ENCODE peak calls at places on chromosomes 6 and 20, in five cellular contexts. One of them, this sample, is unnamed.

GRCh38 chr6:51098801-51099200 is 280.1 kb downstream of the TFAP2B start:
- DNase-seq in A549: no peak
- DNase-seq in adrenal gland: no peak
- DNase-seq in right lobe of liver: no peak
- DNase-seq in suprapubic skin: no peak
- DNase-seq in this sample: no peak

GRCh38 chr6:84411060-84411629 is 183.7 kb upstream of the CEP162 start:
- DNase-seq in A549: no peak
- DNase-seq in adrenal gland: no peak
- DNase-seq in right lobe of liver: no peak
- DNase-seq in suprapubic skin: no peak
- DNase-seq in this sample: no peak

GRCh38 chr6:154154389-154154967 is 115.4 kb downstream of the OPRM1 start:
- DNase-seq in A549: no peak
- DNase-seq in adrenal gland: peak; percentile 59
- DNase-seq in right lobe of liver: no peak
- DNase-seq in suprapubic skin: peak; percentile 67
- DNase-seq in this sample: no peak

GRCh38 chr20:51945881-51946280 is 143.6 kb upstream of the SALL4 start:
- DNase-seq in A549: no peak
- DNase-seq in adrenal gland: no peak
- DNase-seq in right lobe of liver: no peak
- DNase-seq in suprapubic skin: no peak
- DNase-seq in this sample: no peak

GRCh38 chr20:29763821-29764511 is 1493.5 kb upstream of the DEFB115 start:
- DNase-seq in A549: no peak
- DNase-seq in adrenal gland: no peak
- DNase-seq in right lobe of liver: no peak
- DNase-seq in suprapubic skin: no peak
- DNase-seq in this sample: no peak

GRCh38 chr6:31712296-31712695 is 2.9 kb upstream of the LY6G6D start:
- DNase-seq in A549: peak; percentile 35
- DNase-seq in adrenal gland: no peak
- DNase-seq in right lobe of liver: no peak
- DNase-seq in suprapubic skin: no peak
- DNase-seq in this sample: no peak

GRCh38 chr6:157791461-157791860 is 31.6 kb upstream of the SNX9 start:
- DNase-seq in A549: no peak
- DNase-seq in adrenal gland: no peak
- DNase-seq in right lobe of liver: no peak
- DNase-seq in suprapubic skin: no peak
- DNase-seq in this sample: no peak

GRCh38 chr6:90466191-90466940 is 120.5 kb downstream of the MAP3K7 start:
- DNase-seq in A549: no peak
- DNase-seq in adrenal gland: no peak
- DNase-seq in right lobe of liver: no peak
- DNase-seq in suprapubic skin: no peak
- DNase-seq in this sample: no peak

GRCh38 chr6:125888989-125889656 is 67.4 kb upstream of the HINT3 start:
- DNase-seq in A549: no peak
- DNase-seq in adrenal gland: no peak
- DNase-seq in right lobe of liver: no peak
- DNase-seq in suprapubic skin: no peak
- DNase-seq in this sample: no peak

GRCh38 chr6:52536424-52536916 is 40.4 kb downstream of the TRAM2 start:
- DNase-seq in A549: no peak
- DNase-seq in adrenal gland: no peak
- DNase-seq in right lobe of liver: no peak
- DNase-seq in suprapubic skin: no peak
- DNase-seq in this sample: no peak
- H3K4me1 ChIP-seq in A549: peaks cover 35% of the 10 kb centered on the region
- H3K4me1 ChIP-seq in adrenal gland: peaks cover 6% of the 10 kb centered on the region
- H3K4me1 ChIP-seq in right lobe of liver: peaks cover 2% of the 10 kb centered on the region
- H3K4me1 ChIP-seq in suprapubic skin: peaks cover 40% of the 10 kb centered on the region
- H3K4me1 ChIP-seq in this sample: no peaks in the 10 kb centered on the region

GRCh38 chr6:86529635-86530034 is 407.7 kb upstream of the HTR1E start:
- DNase-seq in A549: no peak
- DNase-seq in adrenal gland: no peak
- DNase-seq in right lobe of liver: no peak
- DNase-seq in suprapubic skin: no peak
- DNase-seq in this sample: no peak

GRCh38 chr6:86537311-86537861 is 399.9 kb upstream of the HTR1E start:
- DNase-seq in A549: no peak
- DNase-seq in adrenal gland: no peak
- DNase-seq in right lobe of liver: no peak
- DNase-seq in suprapubic skin: no peak
- DNase-seq in this sample: no peak

GRCh38 chr6:86536121-86536520 is 401.2 kb upstream of the HTR1E start:
- DNase-seq in A549: no peak
- DNase-seq in adrenal gland: no peak
- DNase-seq in right lobe of liver: no peak
- DNase-seq in suprapubic skin: no peak
- DNase-seq in this sample: no peak

GRCh38 chr6:86535141-86535540 is 402.2 kb upstream of the HTR1E start:
- DNase-seq in A549: no peak
- DNase-seq in adrenal gland: no peak
- DNase-seq in right lobe of liver: no peak
- DNase-seq in suprapubic skin: no peak
- DNase-seq in this sample: no peak
- H3K9me3 ChIP-seq in A549: no peaks in the 10 kb centered on the region
- H3K9me3 ChIP-seq in adrenal gland: no peaks in the 10 kb centered on the region
- H3K9me3 ChIP-seq in right lobe of liver: no peaks in the 10 kb centered on the region
- H3K9me3 ChIP-seq in suprapubic skin: peaks cover 3% of the 10 kb centered on the region
- H3K9me3 ChIP-seq in this sample: no peaks in the 10 kb centered on the region

GRCh38 chr20:47727170-47727880 is 58.0 kb downstream of the SULF2 start:
- DNase-seq in A549: no peak
- DNase-seq in adrenal gland: peak; percentile 37
- DNase-seq in right lobe of liver: peak; percentile 62
- DNase-seq in suprapubic skin: no peak
- DNase-seq in this sample: peak; percentile 91
- TF ChIP-seq POLR2A in A549: no peak
- TF ChIP-seq POLR2A in adrenal gland: no peak
- TF ChIP-seq POLR2A in right lobe of liver: no peak
- TF ChIP-seq POLR2A in suprapubic skin: no peak
- TF ChIP-seq POLR2A in this sample: no peak

GRCh38 chr6:13528777-13529343 is 41.5 kb upstream of the GFOD1 start:
- DNase-seq in A549: no peak
- DNase-seq in adrenal gland: no peak
- DNase-seq in right lobe of liver: no peak
- DNase-seq in suprapubic skin: no peak
- DNase-seq in this sample: no peak

GRCh38 chr6:13527669-13528051 is 40.3 kb upstream of the GFOD1 start:
- DNase-seq in A549: no peak
- DNase-seq in adrenal gland: no peak
- DNase-seq in right lobe of liver: no peak
- DNase-seq in suprapubic skin: no peak
- DNase-seq in this sample: no peak

GRCh38 chr6:13528232-13528631 is 40.8 kb upstream of the GFOD1 start:
- DNase-seq in A549: no peak
- DNase-seq in adrenal gland: no peak
- DNase-seq in right lobe of liver: no peak
- DNase-seq in suprapubic skin: no peak
- DNase-seq in this sample: no peak

GRCh38 chr6:13526339-13526717 is 38.9 kb upstream of the GFOD1 start:
- DNase-seq in A549: no peak
- DNase-seq in adrenal gland: no peak
- DNase-seq in right lobe of liver: no peak
- DNase-seq in suprapubic skin: no peak
- DNase-seq in this sample: no peak

GRCh38 chr6:13526718-13527668 is 39.6 kb upstream of the GFOD1 start:
- DNase-seq in A549: no peak
- DNase-seq in adrenal gland: peak; percentile 16
- DNase-seq in right lobe of liver: no peak
- DNase-seq in suprapubic skin: peak; percentile 70
- DNase-seq in this sample: no peak
- H3K4me1 ChIP-seq in A549: no peaks in the 10 kb centered on the region
- H3K4me1 ChIP-seq in adrenal gland: no peaks in the 10 kb centered on the region
- H3K4me1 ChIP-seq in right lobe of liver: no peaks in the 10 kb centered on the region
- H3K4me1 ChIP-seq in suprapubic skin: peaks cover 12% of the 10 kb centered on the region
- H3K4me1 ChIP-seq in this sample: peaks cover 7% of the 10 kb centered on the region